ENCODE peak calls at places on chromosomes 11 and 22, in four cellular contexts. One of them, this sample, is unnamed.

GRCh38 chr11:64285885-64286800 is 495 bp downstream of the GPR137 start:
- DNase-seq in psoas muscle: peak
- DNase-seq in cardiac fibroblast: no peak
- DNase-seq in tibial nerve: no peak
- DNase-seq in this sample: no peak

GRCh38 chr11:45929486-45930030 is 7.1 kb downstream of the LARGE2 start:
- DNase-seq in psoas muscle: no peak
- DNase-seq in tibial nerve: no peak
- DNase-seq in cardiac fibroblast: no peak
- DNase-seq in this sample: no peak

GRCh38 chr11:129163714-129164164 is 28.4 kb downstream of the ARHGAP32 start:
- DNase-seq in cardiac fibroblast: no peak
- DNase-seq in psoas muscle: no peak
- DNase-seq in tibial nerve: no peak
- DNase-seq in this sample: no peak

GRCh38 chr11:128931661-128932060 is 11.0 kb downstream of the TP53AIP1 start:
- DNase-seq in tibial nerve: no peak
- DNase-seq in cardiac fibroblast: no peak
- DNase-seq in psoas muscle: no peak
- DNase-seq in this sample: no peak

GRCh38 chr11:128367573-128367972 is 219.8 kb downstream of the ETS1 start:
- DNase-seq in tibial nerve: no peak
- DNase-seq in psoas muscle: no peak
- DNase-seq in cardiac fibroblast: no peak
- DNase-seq in this sample: no peak

GRCh38 chr11:69636512-69636866 is 4.5 kb upstream of the CCND1 start:
- DNase-seq in tibial nerve: peak
- DNase-seq in psoas muscle: peak
- DNase-seq in cardiac fibroblast: peak
- DNase-seq in this sample: peak

GRCh38 chr11:14554959-14555358 is 34.8 kb upstream of the PSMA1 start:
- DNase-seq in cardiac fibroblast: peak
- DNase-seq in tibial nerve: peak
- DNase-seq in psoas muscle: no peak
- DNase-seq in this sample: peak

GRCh38 chr11:44377914-44378321 is 68.0 kb upstream of the ALX4 start:
- DNase-seq in cardiac fibroblast: no peak
- DNase-seq in tibial nerve: no peak
- DNase-seq in psoas muscle: no peak
- DNase-seq in this sample: no peak

GRCh38 chr11:69868871-69869270 is 49.7 kb upstream of the FGF3 start:
- DNase-seq in cardiac fibroblast: no peak
- DNase-seq in tibial nerve: no peak
- DNase-seq in psoas muscle: no peak
- DNase-seq in this sample: no peak

GRCh38 chr11:35902961-35903360 is 40.9 kb upstream of the LDLRAD3 start:
- DNase-seq in tibial nerve: no peak
- DNase-seq in psoas muscle: no peak
- DNase-seq in cardiac fibroblast: no peak
- DNase-seq in this sample: no peak
- H3K4me3 ChIP-seq in tibial nerve: no peak
- H3K4me3 ChIP-seq in psoas muscle: no peak
- H3K4me3 ChIP-seq in cardiac fibroblast: no peak
- H3K4me3 ChIP-seq in this sample: no peak

DNA sequence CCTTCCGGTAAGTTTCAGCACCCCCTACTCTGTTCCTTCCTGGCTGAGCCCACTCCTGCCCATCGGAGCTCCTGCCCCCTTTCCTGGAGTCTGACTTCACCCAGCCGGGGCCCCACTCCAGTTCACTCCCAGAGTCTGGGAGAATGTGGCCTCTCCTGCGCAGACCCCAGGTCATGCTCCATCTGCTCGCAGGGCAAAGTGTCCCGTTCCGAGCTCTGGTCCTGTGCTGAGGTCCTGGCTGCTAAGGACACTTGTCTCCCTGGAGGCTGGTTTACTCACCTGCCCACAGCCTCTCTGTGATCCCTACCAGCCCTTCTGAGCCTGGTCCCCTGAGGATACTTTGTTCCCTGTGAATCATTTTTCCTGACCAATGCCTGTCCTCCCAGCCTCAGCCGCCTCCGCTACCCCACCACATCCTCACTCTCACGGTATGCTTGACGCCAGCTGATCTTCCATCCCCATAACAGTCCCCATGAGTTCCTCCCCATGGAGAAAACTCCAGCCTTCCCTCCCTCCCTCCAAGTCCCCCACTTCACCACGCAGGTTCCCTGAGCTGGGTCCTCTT is 526 bp downstream of the IFITM10 start:
- DNase-seq in cardiac fibroblast: peak
- DNase-seq in psoas muscle: peak
- DNase-seq in tibial nerve: no peak
- DNase-seq in this sample: peak
- H3K4me3 ChIP-seq in cardiac fibroblast: peak
- H3K4me3 ChIP-seq in psoas muscle: no peak
- H3K4me3 ChIP-seq in tibial nerve: peak
- H3K4me3 ChIP-seq in this sample: no peak

DNA sequence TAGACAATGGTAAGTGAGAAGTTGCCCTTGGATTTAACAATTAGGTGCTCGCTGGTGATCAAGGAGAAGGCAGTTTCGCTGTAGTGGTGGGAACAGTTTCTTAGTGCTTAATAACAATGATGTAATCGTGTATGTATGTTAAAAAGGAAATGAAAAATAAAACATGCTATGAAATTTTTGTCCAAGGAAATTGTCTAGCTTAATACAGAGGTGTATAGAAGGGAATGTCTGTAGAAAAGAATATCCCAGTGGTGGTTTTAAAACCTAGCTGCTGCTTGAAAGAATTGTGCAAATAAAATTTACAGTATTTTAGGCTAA is 53.1 kb downstream of the SWAP70 start:
- DNase-seq in tibial nerve: no peak
- DNase-seq in psoas muscle: no peak
- DNase-seq in cardiac fibroblast: no peak
- DNase-seq in this sample: no peak
- H3K4me3 ChIP-seq in tibial nerve: no peak
- H3K4me3 ChIP-seq in psoas muscle: no peak
- H3K4me3 ChIP-seq in cardiac fibroblast: no peak
- H3K4me3 ChIP-seq in this sample: no peak

GRCh38 chr22:41952713-41953112 is 763 bp downstream of the SMIM45 start:
- DNase-seq in cardiac fibroblast: no peak
- DNase-seq in psoas muscle: no peak
- DNase-seq in tibial nerve: no peak
- DNase-seq in this sample: no peak

GRCh38 chr22:41963453-41964105 is 5.7 kb upstream of the SEPTIN3 start:
- DNase-seq in psoas muscle: no peak
- DNase-seq in tibial nerve: peak
- DNase-seq in cardiac fibroblast: no peak
- DNase-seq in this sample: peak

DNA sequence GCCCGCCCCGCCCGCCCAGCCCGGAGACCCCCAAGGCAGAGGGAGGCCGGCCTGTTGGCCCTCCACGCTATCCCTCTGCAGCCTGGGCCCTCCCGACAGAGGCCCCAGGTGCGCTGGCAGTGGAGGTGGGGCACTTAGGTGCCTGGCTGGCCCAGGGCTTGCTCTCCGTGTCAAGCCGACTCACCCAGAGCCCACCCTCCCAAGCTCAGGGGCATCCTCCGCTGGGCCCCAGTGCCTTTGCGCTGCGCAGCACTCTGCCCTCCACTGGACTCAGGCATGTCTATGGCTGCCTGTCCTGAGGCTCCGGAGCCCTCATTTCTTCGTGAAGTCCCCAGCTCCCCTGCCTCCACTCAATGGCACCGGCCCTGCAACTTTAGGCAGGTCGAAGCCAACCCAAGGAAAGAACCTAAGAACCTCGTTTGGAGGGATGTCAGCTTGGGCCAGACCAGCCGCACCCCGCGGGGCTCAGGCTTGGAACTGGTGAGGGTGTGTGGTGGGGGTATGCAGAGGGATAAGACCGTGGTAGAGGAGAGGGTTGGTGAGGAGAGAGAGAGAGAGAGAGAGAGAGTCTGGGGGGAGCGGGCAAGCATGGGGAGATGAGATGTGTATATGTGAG is 6.1 kb downstream of the SMIM45 start:
- DNase-seq in cardiac fibroblast: no peak
- DNase-seq in tibial nerve: no peak
- DNase-seq in psoas muscle: no peak
- DNase-seq in this sample: no peak
- H3K4me3 ChIP-seq in cardiac fibroblast: no peak
- H3K4me3 ChIP-seq in tibial nerve: peak
- H3K4me3 ChIP-seq in psoas muscle: peak
- H3K4me3 ChIP-seq in this sample: peak

GRCh38 chr11:35163707-35164496 is 24.9 kb downstream of the CD44 start:
- DNase-seq in psoas muscle: no peak
- DNase-seq in tibial nerve: no peak
- DNase-seq in cardiac fibroblast: no peak
- DNase-seq in this sample: peak

GRCh38 chr11:35167451-35167954 is 28.5 kb downstream of the CD44 start:
- DNase-seq in tibial nerve: no peak
- DNase-seq in psoas muscle: peak
- DNase-seq in cardiac fibroblast: peak
- DNase-seq in this sample: peak

GRCh38 chr11:35165416-35166368 is 26.7 kb downstream of the CD44 start:
- DNase-seq in tibial nerve: peak
- DNase-seq in psoas muscle: no peak
- DNase-seq in cardiac fibroblast: peak
- DNase-seq in this sample: peak

GRCh38 chr11:35168606-35169200 is 29.7 kb downstream of the CD44 start:
- DNase-seq in psoas muscle: no peak
- DNase-seq in cardiac fibroblast: no peak
- DNase-seq in tibial nerve: no peak
- DNase-seq in this sample: no peak

DNA sequence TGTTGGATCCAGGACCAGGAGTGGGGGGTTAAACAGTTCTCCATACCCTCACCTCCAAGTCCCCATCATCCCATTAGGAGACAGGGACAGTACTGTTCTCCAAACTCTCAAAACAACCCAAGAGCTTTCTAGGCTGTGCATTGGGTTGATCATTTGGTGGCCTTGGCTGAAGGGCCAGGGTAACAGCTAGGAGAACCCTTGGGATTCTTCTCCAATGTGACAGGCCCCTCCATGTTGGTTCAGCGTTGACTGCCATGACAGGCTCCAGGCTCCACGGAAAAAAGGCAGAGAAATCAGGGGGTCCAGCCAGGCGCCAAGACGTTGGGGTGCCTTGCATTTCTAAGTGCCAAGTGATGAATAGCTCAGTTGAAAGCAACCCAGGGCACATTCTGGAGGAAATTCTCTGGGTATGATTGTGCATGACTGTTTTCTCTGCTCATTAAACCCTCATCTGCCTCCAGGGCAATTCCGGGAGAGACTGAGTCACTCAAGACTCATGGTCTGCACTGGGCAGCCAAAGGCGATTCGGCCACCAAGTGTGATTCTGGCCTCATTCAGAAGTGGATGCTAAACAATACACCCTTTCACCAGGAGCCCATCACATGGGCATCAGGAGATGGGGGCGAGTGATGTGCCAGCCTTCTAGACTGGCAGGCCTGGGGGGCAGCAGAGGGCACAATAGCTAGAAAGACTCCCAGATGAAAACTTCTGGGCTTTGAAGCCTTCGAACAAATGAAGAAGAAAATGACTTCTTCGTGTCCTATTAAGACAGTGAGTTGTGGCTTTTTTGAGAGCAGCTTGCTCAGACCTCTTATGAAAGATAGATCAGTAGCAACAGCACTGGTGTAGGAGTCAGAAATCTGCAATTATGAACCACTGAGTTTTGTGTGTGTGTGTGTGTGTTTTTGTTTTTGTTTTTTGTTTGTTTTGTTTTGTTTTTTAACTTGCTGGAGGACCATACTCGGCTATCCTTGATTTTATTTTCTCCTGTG is 27.7 kb downstream of the CD44 start:
- DNase-seq in cardiac fibroblast: peak
- DNase-seq in tibial nerve: no peak
- DNase-seq in psoas muscle: no peak
- DNase-seq in this sample: peak
- H3K4me3 ChIP-seq in cardiac fibroblast: peak
- H3K4me3 ChIP-seq in tibial nerve: no peak
- H3K4me3 ChIP-seq in psoas muscle: no peak
- H3K4me3 ChIP-seq in this sample: no peak

GRCh38 chr11:88310246-88310645 is 27.3 kb downstream of the CTSC start:
- DNase-seq in psoas muscle: no peak
- DNase-seq in cardiac fibroblast: peak
- DNase-seq in tibial nerve: no peak
- DNase-seq in this sample: peak

GRCh38 chr11:88305430-88305829 is 32.1 kb downstream of the CTSC start:
- DNase-seq in cardiac fibroblast: no peak
- DNase-seq in tibial nerve: no peak
- DNase-seq in psoas muscle: no peak
- DNase-seq in this sample: no peak

GRCh38 chr11:88308576-88308975 is 29.0 kb downstream of the CTSC start:
- DNase-seq in cardiac fibroblast: no peak
- DNase-seq in tibial nerve: no peak
- DNase-seq in psoas muscle: no peak
- DNase-seq in this sample: no peak

GRCh38 chr11:88306785-88307184 is 30.8 kb downstream of the CTSC start:
- DNase-seq in psoas muscle: no peak
- DNase-seq in tibial nerve: no peak
- DNase-seq in cardiac fibroblast: no peak
- DNase-seq in this sample: no peak

DNA sequence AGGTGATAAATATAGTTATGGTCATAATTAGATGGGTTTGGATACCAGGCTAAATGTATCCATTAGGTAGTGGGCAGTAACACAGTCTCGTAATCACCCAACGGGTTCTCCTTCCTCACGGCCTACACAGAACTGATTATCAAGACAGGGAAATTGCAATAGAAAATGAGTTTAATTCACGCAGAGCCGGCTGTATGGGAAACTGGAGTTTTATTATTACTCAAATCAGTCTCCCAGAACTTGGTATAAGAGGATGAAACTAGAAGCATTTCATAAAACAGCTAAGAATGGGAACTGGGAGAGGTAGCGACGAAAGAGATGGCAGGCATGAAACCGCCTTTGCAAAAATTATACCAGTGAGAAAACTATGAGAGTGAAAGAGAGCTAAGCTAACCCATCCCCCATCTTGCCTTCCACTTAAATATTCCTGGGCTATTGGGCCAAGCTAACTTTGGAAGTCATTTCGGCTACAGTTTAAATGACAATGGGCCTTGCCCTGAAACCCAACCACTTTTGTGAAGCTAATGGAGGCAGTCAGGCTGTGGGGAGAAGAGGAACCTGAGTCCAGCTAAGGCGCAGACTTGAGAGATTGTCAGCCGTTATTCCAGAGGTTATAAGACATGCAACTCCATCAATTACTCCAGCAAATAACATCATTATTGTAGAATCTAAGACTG is 29.6 kb downstream of the CTSC start:
- DNase-seq in cardiac fibroblast: no peak
- DNase-seq in psoas muscle: no peak
- DNase-seq in tibial nerve: no peak
- DNase-seq in this sample: no peak
- H3K4me3 ChIP-seq in cardiac fibroblast: no peak
- H3K4me3 ChIP-seq in psoas muscle: no peak
- H3K4me3 ChIP-seq in tibial nerve: no peak
- H3K4me3 ChIP-seq in this sample: no peak

DNA sequence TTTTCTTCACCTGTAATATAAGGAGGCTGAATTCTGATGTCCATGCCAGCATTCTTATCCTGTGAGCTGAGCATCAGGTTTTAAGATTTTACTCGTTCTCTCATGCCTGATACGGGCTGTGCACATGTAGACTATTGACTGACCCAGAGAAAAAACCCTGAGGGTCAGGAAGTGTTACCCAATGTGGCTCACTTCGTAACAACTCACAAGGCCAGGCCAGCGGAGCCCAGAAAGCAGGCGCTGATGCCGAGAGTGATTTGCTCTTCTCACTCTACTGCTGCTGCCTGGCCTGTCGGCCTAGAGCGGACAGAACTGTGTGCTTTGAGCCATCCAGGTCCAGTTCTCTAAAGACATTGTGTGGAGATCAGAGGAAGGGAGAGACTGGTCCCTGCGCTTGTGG is 10.8 kb downstream of the THYN1 start:
- DNase-seq in cardiac fibroblast: no peak
- DNase-seq in tibial nerve: no peak
- DNase-seq in psoas muscle: no peak
- DNase-seq in this sample: no peak
- H3K4me3 ChIP-seq in cardiac fibroblast: no peak
- H3K4me3 ChIP-seq in tibial nerve: no peak
- H3K4me3 ChIP-seq in psoas muscle: no peak
- H3K4me3 ChIP-seq in this sample: no peak